ENCODE peak calls at places on chromosomes 4 and X, in four cellular contexts. E is suprapubic skin, N is psoas muscle, O is Peyer's patch. H is an unnamed sample. For H3K9me3 and H3K4me1, the result is how much of the 10 kb centered on the place peaks cover.

GRCh38 chr4:66926687-66927086 is 618.6 kb downstream of the CENPC start:
- DNase-seq in E (no peak), N (no peak), O (no peak), H (no peak)

GRCh38 chrX:128975716-128976115 is 547.6 kb downstream of the SMARCA1 start:
- DNase-seq in E (no peak), N (no peak), O (peak), H (no peak)

GRCh38 chrX:27715610-27716009 is 92.2 kb upstream of the MAGEB10 start:
- DNase-seq in E (no peak), N (no peak), O (no peak), H (no peak)

GRCh38 chrX:136453771-136454170 is 34.0 kb upstream of the BRS3 start:
- DNase-seq in E (no peak), N (no peak), O (no peak), H (no peak)

GRCh38 chr4:179307297-179308136 is 1865.3 kb upstream of the AGA start:
- DNase-seq in E (no peak), N (no peak), O (peak), H (no peak)

GRCh38 chrX:101485212-101486064 is at the start of gene ARMCX4:
- DNase-seq in E (no peak), N (peak), O (no peak), H (peak)

GRCh38 chrX:110938977-110939732 is 143.5 kb upstream of the CHRDL1 start:
- DNase-seq in E (no peak), N (no peak), O (no peak), H (no peak)

GRCh38 chr4:102608190-102608589 is 107.0 kb downstream of the NFKB1 start:
- DNase-seq in E (no peak), N (no peak), O (no peak), H (no peak)

GRCh38 chrX:113384628-113385027 is 544.0 kb upstream of the AMOT start:
- DNase-seq in E (no peak), N (no peak), O (no peak), H (no peak)

GRCh38 chrX:53939127-53939526 is 105.1 kb downstream of the PHF8 start:
- DNase-seq in E (no peak), N (no peak), O (no peak), H (no peak)

GRCh38 chr4:112942077-112942476 is 107.4 kb upstream of the ANK2 start:
- DNase-seq in E (no peak), N (no peak), O (no peak), H (no peak)

GRCh38 chr4:183173580-183174526 is 74.8 kb downstream of the WWC2 start:
- DNase-seq in E (no peak), N (no peak), O (no peak), H (no peak)

GRCh38 chrX:114985967-114986592 is 31.3 kb downstream of the IL13RA2 start:
- DNase-seq in E (no peak), N (no peak), O (no peak), H (no peak)

GRCh38 chr4:17284323-17285175 is 227.3 kb downstream of the QDPR start:
- DNase-seq in E (no peak), N (no peak), O (no peak), H (no peak)

GRCh38 chrX:111123125-111123524 is 27.1 kb downstream of the PAK3 start:
- DNase-seq in E (no peak), N (no peak), O (no peak), H (no peak)

GRCh38 chr4:139977838-139978604 is 176.0 kb downstream of the MAML3 start:
- DNase-seq in E (no peak), N (no peak), O (no peak), H (no peak)

GRCh38 chr4:36399762-36400353 is 118.4 kb downstream of the DTHD1 start:
- DNase-seq in E (no peak), N (no peak), O (peak), H (no peak)

GRCh38 chr4:61336911-61337310 is 136.8 kb downstream of the ADGRL3 start:
- DNase-seq in E (no peak), N (no peak), O (no peak), H (no peak)

GRCh38 chr4:48907706-48908477 is 1.3 kb upstream of the OCIAD2 start:
- DNase-seq in E (no peak), N (no peak), O (no peak), H (no peak)

GRCh38 chr4:94889961-94890360 is 132.2 kb downstream of the BMPR1B start:
- DNase-seq in E (no peak), N (no peak), O (no peak), H (no peak)

GRCh38 chrX:48919947-48920712 is 1.3 kb upstream of the PIM2 start:
- DNase-seq in E (no peak), N (no peak), O (no peak), H (no peak)

GRCh38 chr4:135277980-135278315 is 1076.4 kb upstream of the PABPC4L start:
- DNase-seq in E (no peak), N (no peak), O (no peak), H (no peak)

GRCh38 chr4:105116616-105117319 is 29.9 kb upstream of the TET2 start:
- DNase-seq in E (no peak), N (no peak), O (no peak), H (no peak)

GRCh38 chrX:142977128-142977914 is 48.4 kb upstream of the SPANXN4 start:
- DNase-seq in E (no peak), N (no peak), O (no peak), H (no peak)

GRCh38 chr4:76578002-76578560 is 143.1 kb downstream of the SHROOM3 start:
- DNase-seq in E (no peak), N (no peak), O (no peak), H (no peak)

GRCh38 chr4:47368211-47368610 is 95.3 kb downstream of the COMMD8 start:
- DNase-seq in E (no peak), N (no peak), O (no peak), H (no peak)

GRCh38 chrX:20742106-20742505 is 475.4 kb upstream of the RPS6KA3 start:
- DNase-seq in E (no peak), N (no peak), O (no peak), H (no peak)

GRCh38 chr4:10013722-10014121 is 7.6 kb downstream of the SLC2A9 start:
- DNase-seq in E (no peak), N (no peak), O (peak), H (no peak)

GRCh38 chr4:185109736-185110135 is 33.3 kb upstream of the SLC25A4 start:
- DNase-seq in E (no peak), N (no peak), O (no peak), H (no peak)

GRCh38 chr4:3657917-3658913 is 108.0 kb upstream of the ADRA2C start:
- DNase-seq in E (no peak), N (no peak), O (no peak), H (peak)

GRCh38 chrX:31280580-31280979 is 208.7 kb upstream of the FTHL17 start:
- DNase-seq in E (no peak), N (no peak), O (no peak), H (no peak)

GRCh38 chr4:74338792-74339333 is 26.1 kb upstream of the EREG start:
- DNase-seq in E (no peak), N (no peak), O (no peak), H (no peak)

GRCh38 chr4:153223935-153224334 is 19.7 kb downstream of the TRIM2 start:
- DNase-seq in E (no peak), N (no peak), O (no peak), H (no peak)

GRCh38 chr4:185534850-185535761 is at the start of gene PDLIM3:
- DNase-seq in E (peak), N (peak), O (peak), H (peak)

GRCh38 chrX:21845096-21845495 is 5.7 kb downstream of the MBTPS2 start:
- DNase-seq in E (no peak), N (no peak), O (no peak), H (no peak)

GRCh38 chr4:36277533-36277932 is 3.9 kb upstream of the DTHD1 start:
- DNase-seq in E (no peak), N (no peak), O (no peak), H (no peak)

GRCh38 chr4:55125763-55126541 is 557 bp upstream of the KDR start:
- DNase-seq in E (no peak), N (peak), O (no peak), H (peak)

DNA sequence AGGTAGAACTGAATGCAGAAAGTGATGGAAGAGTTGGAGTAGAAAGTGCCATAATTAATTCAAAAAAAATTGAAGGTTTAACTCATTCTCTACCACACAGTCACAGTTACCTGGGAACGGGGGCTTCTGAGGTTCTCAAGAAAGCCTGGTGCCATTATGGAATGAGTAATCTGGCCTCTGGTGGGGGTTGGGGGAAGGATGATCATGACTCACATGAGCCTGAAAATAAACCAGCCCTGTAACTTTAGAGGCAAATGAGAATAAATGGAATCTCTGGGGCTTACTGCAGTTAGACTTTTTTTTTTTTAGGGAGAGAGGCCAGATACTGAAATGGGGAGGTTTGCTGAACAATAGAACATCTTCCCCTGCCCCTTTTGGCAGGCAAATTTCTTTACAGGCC is 55.3 kb downstream of the SOD3 start:
- DNase-seq in E (no peak), N (peak), O (no peak), H (peak)
- H3K4me3 ChIP-seq in E (no peak), N (no peak), O (no peak), H (no peak)

GRCh38 chr4:8904666-8905065 is 33.0 kb upstream of the HMX1 start:
- DNase-seq in E (peak), N (no peak), O (no peak), H (no peak)
- H3K9me3 ChIP-seq in E (under half), N (under half), O (under half), H (under half)

DNA sequence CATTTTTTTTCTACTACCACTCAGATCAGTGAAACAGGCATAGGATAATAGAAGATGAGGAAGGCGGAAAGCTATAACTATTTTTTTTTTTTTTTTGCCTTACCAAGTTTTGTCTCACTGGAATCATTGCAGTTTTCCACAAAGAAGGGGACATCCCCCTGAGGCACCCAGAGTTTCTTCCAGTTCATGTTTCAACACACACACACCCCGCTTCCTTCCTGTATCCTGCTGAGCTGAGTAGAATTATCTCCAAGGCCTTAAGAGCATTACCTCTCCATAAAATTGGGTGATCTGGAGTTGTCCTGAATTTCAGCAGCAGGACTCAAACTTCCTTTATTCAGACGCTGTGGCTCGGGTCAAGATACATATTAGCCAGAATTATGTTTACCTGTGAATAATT is 111.9 kb downstream of the PALLD start:
- DNase-seq in E (no peak), N (no peak), O (no peak), H (no peak)
- H3K4me1 ChIP-seq in E (under half), N (under half), O (under half), H (under half)

GRCh38 chrX:148541461-148541983 is 41.1 kb downstream of the AFF2 start:
- DNase-seq in E (no peak), N (no peak), O (no peak), H (no peak)
- H3K4me3 ChIP-seq in E (no peak), N (no peak), O (no peak), H (no peak)

GRCh38 chr4:19725130-19725529 is 526.6 kb upstream of the SLIT2 start:
- DNase-seq in E (no peak), N (no peak), O (no peak), H (no peak)
- H3K9me3 ChIP-seq in E (under half), N (under half), O (under half), H (under half)

GRCh38 chrX:40152173-40152705 is 54.5 kb upstream of the BCOR start:
- DNase-seq in E (no peak), N (peak), O (peak), H (no peak)

GRCh38 chrX:40150503-40150902 is 52.7 kb upstream of the BCOR start:
- DNase-seq in E (no peak), N (no peak), O (no peak), H (no peak)

GRCh38 chrX:40149286-40150175 is 51.8 kb upstream of the BCOR start:
- DNase-seq in E (no peak), N (no peak), O (no peak), H (no peak)

GRCh38 chrX:40152706-40153334 is 55.1 kb upstream of the BCOR start:
- DNase-seq in E (no peak), N (peak), O (peak), H (no peak)

DNA sequence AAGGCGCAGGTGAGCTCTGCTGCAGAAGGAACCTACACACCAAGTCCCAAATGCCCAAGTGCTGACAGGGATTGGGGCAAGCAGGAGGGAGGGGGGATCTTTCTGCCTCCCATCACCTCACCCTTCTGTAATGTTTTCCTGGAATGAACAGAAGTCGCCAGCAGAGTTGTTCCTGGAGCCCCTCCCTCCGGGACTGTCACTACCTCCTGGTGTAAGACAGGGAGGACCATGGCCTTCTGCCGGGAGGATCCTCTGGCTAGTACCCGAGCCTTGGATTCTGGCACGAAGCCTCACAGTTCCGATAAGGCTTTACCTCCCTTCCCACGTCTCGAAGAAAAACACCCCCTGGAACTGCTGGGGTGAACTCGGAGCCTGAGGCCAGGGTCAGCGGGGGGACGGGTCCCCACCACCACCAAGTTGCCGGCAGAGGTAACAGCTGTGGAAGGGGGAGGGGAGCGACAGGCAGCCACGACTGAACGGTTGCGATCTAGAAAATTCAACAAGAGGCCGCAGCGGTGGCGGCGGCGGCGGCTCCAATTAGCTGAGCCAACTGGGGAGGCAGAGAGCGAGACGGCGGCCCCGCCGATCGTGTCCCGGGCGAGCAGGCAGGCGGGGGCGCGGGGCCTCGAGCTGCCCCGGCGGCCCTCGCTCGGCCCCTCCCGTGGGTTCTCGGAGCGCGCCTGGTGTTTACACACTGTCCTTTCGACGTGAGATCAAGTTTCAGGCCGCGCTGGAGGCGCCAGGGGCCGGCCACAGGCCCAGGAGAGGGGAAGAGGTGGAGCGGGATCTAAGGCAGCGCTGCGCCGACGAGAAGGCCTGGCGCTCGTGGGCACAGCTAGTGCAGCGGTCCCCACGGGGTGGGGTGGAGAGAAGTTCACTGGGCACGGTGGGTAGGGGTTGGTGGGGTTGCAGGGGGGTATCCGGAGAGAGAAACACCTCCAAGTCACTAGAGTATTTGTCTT is 53.7 kb upstream of the BCOR start:
- DNase-seq in E (no peak), N (peak), O (no peak), H (no peak)
- H3K4me1 ChIP-seq in E (half or more), N (under half), O (under half), H (under half)

DNA sequence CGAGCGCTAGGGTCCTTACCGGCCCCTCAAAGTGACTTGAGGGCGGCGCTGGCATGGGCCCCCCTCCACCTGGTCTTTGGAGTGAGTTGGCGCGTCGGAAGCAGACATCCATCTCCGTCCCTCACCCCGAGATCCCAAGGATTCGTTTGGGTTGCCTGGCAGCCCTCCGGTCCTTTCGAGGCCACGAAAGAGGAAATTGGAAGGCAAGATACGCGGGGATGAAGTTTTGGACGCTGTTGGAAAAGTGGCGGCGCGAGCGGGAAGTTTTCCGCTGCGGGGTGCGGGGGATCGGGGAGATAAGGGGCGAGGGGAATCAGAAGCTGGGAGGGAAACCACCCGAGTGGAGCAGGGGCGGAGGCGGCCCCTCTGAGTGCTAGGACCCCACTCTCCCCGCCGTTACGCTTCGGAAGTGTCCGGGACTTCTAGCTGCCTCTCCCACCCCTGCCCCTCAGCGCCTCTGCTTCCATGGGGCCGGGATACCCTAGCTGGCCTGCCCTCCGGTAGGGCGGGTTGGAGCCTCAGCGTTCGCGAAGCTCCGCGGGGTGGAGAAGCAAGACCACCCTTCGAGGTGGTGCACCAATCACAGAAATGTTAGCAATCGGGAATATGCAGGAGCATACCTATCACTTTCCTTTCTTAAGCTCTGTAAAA is 57.8 kb downstream of the FRMPD3 start:
- DNase-seq in E (no peak), N (no peak), O (no peak), H (no peak)
- H3K4me3 ChIP-seq in E (peak), N (peak), O (no peak), H (no peak)

DNA sequence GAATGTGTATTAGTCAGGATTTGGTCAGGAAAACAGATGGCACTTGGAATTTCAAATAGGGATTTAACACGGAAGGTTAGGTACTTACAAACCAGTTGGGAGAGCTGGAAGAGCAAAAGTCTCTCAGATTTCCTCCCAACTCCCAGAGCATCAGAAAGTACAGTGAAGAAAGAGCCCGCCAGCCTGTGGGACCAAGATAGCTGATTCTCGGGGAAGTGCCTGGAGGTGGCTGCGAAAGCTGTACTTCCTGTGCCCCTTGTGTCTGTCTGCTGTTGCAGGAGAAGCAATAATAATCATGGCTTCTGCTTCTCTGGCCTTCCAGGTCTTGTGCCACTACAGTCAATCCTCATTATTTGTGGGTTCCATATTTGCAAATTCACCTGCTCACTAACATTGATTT is 221.0 kb upstream of the BCOR start:
- DNase-seq in E (no peak), N (no peak), O (no peak), H (no peak)
- H3K9me3 ChIP-seq in E (under half), N (under half), O (under half), H (under half)

GRCh38 chr4:168848977-168849687 is 160.9 kb downstream of the CBR4 start:
- DNase-seq in E (no peak), N (no peak), O (no peak), H (no peak)
- H3K4me1 ChIP-seq in E (half or more), N (half or more), O (under half), H (under half)